ENCODE peak calls at places on chromosome 3, in ten cellular contexts. One of them, this sample, is unnamed.

GRCh38 chr3:297585-297984 is 101.0 kb downstream of the CHL1 start:
- DNase-seq in iris pigment epithelial cell: no peak
- DNase-seq in NCI-H510A treated with DMSO at 0.1 percent for 48 hours: peak; percentile 79
- DNase-seq in Daoy: no peak
- DNase-seq in skeletal muscle cell: no peak
- DNase-seq in aorta: no peak
- DNase-seq in NCI-H1930: no peak
- DNase-seq in GM04504: no peak
- DNase-seq in activated naive CD4-positive, alpha-beta T cell treated with anti-CD3 and anti-CD28 coated beads, Interleukin-2, amount 50 U/mL, for 72 hours: no peak
- DNase-seq in left ventricle myocardium inferior: no peak
- DNase-seq in this sample: no peak

GRCh38 chr3:170589113-170589512 is 3.2 kb upstream of the SLC7A14 start:
- DNase-seq in Daoy: peak; percentile 16
- DNase-seq in NCI-H1930: no peak
- DNase-seq in skeletal muscle cell: no peak
- DNase-seq in activated naive CD4-positive, alpha-beta T cell treated with anti-CD3 and anti-CD28 coated beads, Interleukin-2, amount 50 U/mL, for 72 hours: no peak
- DNase-seq in left ventricle myocardium inferior: no peak
- DNase-seq in aorta: no peak
- DNase-seq in GM04504: no peak
- DNase-seq in NCI-H510A treated with DMSO at 0.1 percent for 48 hours: no peak
- DNase-seq in iris pigment epithelial cell: no peak
- DNase-seq in this sample: no peak

GRCh38 chr3:149843502-149843901 is 30.5 kb downstream of the RNF13 start:
- DNase-seq in skeletal muscle cell: no peak
- DNase-seq in GM04504: no peak
- DNase-seq in left ventricle myocardium inferior: no peak
- DNase-seq in NCI-H1930: no peak
- DNase-seq in aorta: no peak
- DNase-seq in activated naive CD4-positive, alpha-beta T cell treated with anti-CD3 and anti-CD28 coated beads, Interleukin-2, amount 50 U/mL, for 72 hours: no peak
- DNase-seq in Daoy: no peak
- DNase-seq in NCI-H510A treated with DMSO at 0.1 percent for 48 hours: no peak
- DNase-seq in iris pigment epithelial cell: no peak
- DNase-seq in this sample: no peak

GRCh38 chr3:45772341-45773035 is 23.8 kb downstream of the SLC6A20 start:
- DNase-seq in NCI-H1930: no peak
- DNase-seq in GM04504: no peak
- DNase-seq in activated naive CD4-positive, alpha-beta T cell treated with anti-CD3 and anti-CD28 coated beads, Interleukin-2, amount 50 U/mL, for 72 hours: no peak
- DNase-seq in skeletal muscle cell: no peak
- DNase-seq in iris pigment epithelial cell: no peak
- DNase-seq in left ventricle myocardium inferior: no peak
- DNase-seq in Daoy: no peak
- DNase-seq in NCI-H510A treated with DMSO at 0.1 percent for 48 hours: no peak
- DNase-seq in aorta: no peak
- DNase-seq in this sample: peak; percentile 34

GRCh38 chr3:169347597-169347996 is 315.9 kb downstream of the MECOM start:
- DNase-seq in activated naive CD4-positive, alpha-beta T cell treated with anti-CD3 and anti-CD28 coated beads, Interleukin-2, amount 50 U/mL, for 72 hours: no peak
- DNase-seq in Daoy: no peak
- DNase-seq in NCI-H510A treated with DMSO at 0.1 percent for 48 hours: no peak
- DNase-seq in aorta: no peak
- DNase-seq in skeletal muscle cell: no peak
- DNase-seq in NCI-H1930: no peak
- DNase-seq in iris pigment epithelial cell: no peak
- DNase-seq in left ventricle myocardium inferior: no peak
- DNase-seq in GM04504: no peak
- DNase-seq in this sample: no peak

GRCh38 chr3:4504340-4505261 is 11.5 kb downstream of the ITPR1 start:
- DNase-seq in iris pigment epithelial cell: no peak
- DNase-seq in left ventricle myocardium inferior: no peak
- DNase-seq in skeletal muscle cell: no peak
- DNase-seq in aorta: no peak
- DNase-seq in NCI-H1930: no peak
- DNase-seq in Daoy: peak; percentile 25
- DNase-seq in activated naive CD4-positive, alpha-beta T cell treated with anti-CD3 and anti-CD28 coated beads, Interleukin-2, amount 50 U/mL, for 72 hours: peak; percentile 23
- DNase-seq in GM04504: no peak
- DNase-seq in NCI-H510A treated with DMSO at 0.1 percent for 48 hours: no peak
- DNase-seq in this sample: peak; percentile 51

GRCh38 chr3:61422945-61423740 is 138.2 kb upstream of the PTPRG start:
- DNase-seq in NCI-H510A treated with DMSO at 0.1 percent for 48 hours: no peak
- DNase-seq in iris pigment epithelial cell: no peak
- DNase-seq in Daoy: no peak
- DNase-seq in skeletal muscle cell: no peak
- DNase-seq in NCI-H1930: no peak
- DNase-seq in GM04504: no peak
- DNase-seq in left ventricle myocardium inferior: no peak
- DNase-seq in aorta: no peak
- DNase-seq in activated naive CD4-positive, alpha-beta T cell treated with anti-CD3 and anti-CD28 coated beads, Interleukin-2, amount 50 U/mL, for 72 hours: no peak
- DNase-seq in this sample: no peak

GRCh38 chr3:194930439-194931204 is 244.9 kb downstream of the FAM43A start:
- DNase-seq in NCI-H510A treated with DMSO at 0.1 percent for 48 hours: no peak
- DNase-seq in Daoy: peak; percentile 69
- DNase-seq in NCI-H1930: no peak
- DNase-seq in aorta: peak; percentile 70
- DNase-seq in iris pigment epithelial cell: peak; percentile 83
- DNase-seq in activated naive CD4-positive, alpha-beta T cell treated with anti-CD3 and anti-CD28 coated beads, Interleukin-2, amount 50 U/mL, for 72 hours: no peak
- DNase-seq in GM04504: peak; percentile 45
- DNase-seq in left ventricle myocardium inferior: peak; percentile 44
- DNase-seq in skeletal muscle cell: no peak
- DNase-seq in this sample: no peak

GRCh38 chr3:127822836-127823589 is 698 bp upstream of the MGLL start:
- DNase-seq in iris pigment epithelial cell: no peak
- DNase-seq in NCI-H1930: no peak
- DNase-seq in activated naive CD4-positive, alpha-beta T cell treated with anti-CD3 and anti-CD28 coated beads, Interleukin-2, amount 50 U/mL, for 72 hours: peak; percentile 18
- DNase-seq in Daoy: peak; percentile 44
- DNase-seq in skeletal muscle cell: no peak
- DNase-seq in aorta: peak; percentile 79
- DNase-seq in left ventricle myocardium inferior: peak; percentile 73
- DNase-seq in NCI-H510A treated with DMSO at 0.1 percent for 48 hours: no peak
- DNase-seq in GM04504: no peak
- DNase-seq in this sample: no peak

GRCh38 chr3:185070491-185071335 is 82.1 kb downstream of the C3orf70 start:
- DNase-seq in NCI-H1930: peak; percentile 5
- DNase-seq in aorta: peak; percentile 59
- DNase-seq in NCI-H510A treated with DMSO at 0.1 percent for 48 hours: peak; percentile 2
- DNase-seq in iris pigment epithelial cell: peak; percentile 25
- DNase-seq in Daoy: peak; percentile 54
- DNase-seq in GM04504: no peak
- DNase-seq in activated naive CD4-positive, alpha-beta T cell treated with anti-CD3 and anti-CD28 coated beads, Interleukin-2, amount 50 U/mL, for 72 hours: no peak
- DNase-seq in left ventricle myocardium inferior: no peak
- DNase-seq in skeletal muscle cell: no peak
- DNase-seq in this sample: no peak

GRCh38 chr3:170858599-170858998 is 11.4 kb downstream of the RPL22L1 start:
- DNase-seq in left ventricle myocardium inferior: no peak
- DNase-seq in NCI-H510A treated with DMSO at 0.1 percent for 48 hours: no peak
- DNase-seq in aorta: no peak
- DNase-seq in NCI-H1930: no peak
- DNase-seq in iris pigment epithelial cell: no peak
- DNase-seq in activated naive CD4-positive, alpha-beta T cell treated with anti-CD3 and anti-CD28 coated beads, Interleukin-2, amount 50 U/mL, for 72 hours: no peak
- DNase-seq in GM04504: no peak
- DNase-seq in skeletal muscle cell: no peak
- DNase-seq in Daoy: no peak
- DNase-seq in this sample: no peak

GRCh38 chr3:140699516-140700231 is 21.8 kb downstream of the TRIM42 start:
- DNase-seq in left ventricle myocardium inferior: no peak
- DNase-seq in skeletal muscle cell: no peak
- DNase-seq in GM04504: no peak
- DNase-seq in NCI-H510A treated with DMSO at 0.1 percent for 48 hours: no peak
- DNase-seq in aorta: no peak
- DNase-seq in activated naive CD4-positive, alpha-beta T cell treated with anti-CD3 and anti-CD28 coated beads, Interleukin-2, amount 50 U/mL, for 72 hours: no peak
- DNase-seq in iris pigment epithelial cell: no peak
- DNase-seq in Daoy: no peak
- DNase-seq in NCI-H1930: no peak
- DNase-seq in this sample: no peak

This sample was measured in central memory CD4-positive, alpha-beta T cell.